ENCODE peak calls at places on chromosomes 13 and 19, in eight cellular contexts. One of them, this sample, is unnamed. For H3K27me3, the result is how much of the 10 kb centered on the place peaks cover.

GRCh38 chr13:95540848-95541247 is 11.7 kb upstream of the CLDN10 start:
- DNase-seq in breast epithelium: no peak
- DNase-seq in GM23338: peak
- DNase-seq in Panc1: no peak
- DNase-seq in GM12878: no peak
- DNase-seq in K562: no peak
- DNase-seq in transverse colon: no peak
- DNase-seq in endothelial cell of umbilical vein: peak
- DNase-seq in this sample: no peak

GRCh38 chr13:75635621-75636338 is at the start of gene LMO7:
- DNase-seq in breast epithelium: peak
- DNase-seq in GM23338: peak
- DNase-seq in Panc1: no peak
- DNase-seq in GM12878: no peak
- DNase-seq in K562: peak
- DNase-seq in transverse colon: peak
- DNase-seq in endothelial cell of umbilical vein: peak
- DNase-seq in this sample: peak

GRCh38 chr19:11286312-11286974 is 9.5 kb upstream of the TSPAN16 start:
- DNase-seq in breast epithelium: no peak
- DNase-seq in GM23338: no peak
- DNase-seq in Panc1: no peak
- DNase-seq in GM12878: no peak
- DNase-seq in K562: no peak
- DNase-seq in transverse colon: no peak
- DNase-seq in endothelial cell of umbilical vein: peak
- DNase-seq in this sample: no peak

GRCh38 chr13:51603716-51604115 is 19.5 kb downstream of the WDFY2 start:
- DNase-seq in breast epithelium: no peak
- DNase-seq in GM23338: no peak
- DNase-seq in Panc1: no peak
- DNase-seq in GM12878: no peak
- DNase-seq in K562: no peak
- DNase-seq in transverse colon: no peak
- DNase-seq in endothelial cell of umbilical vein: no peak
- DNase-seq in this sample: no peak

GRCh38 chr13:23616228-23616627 is 46.0 kb downstream of the TNFRSF19 start:
- DNase-seq in breast epithelium: no peak
- DNase-seq in GM23338: no peak
- DNase-seq in Panc1: no peak
- DNase-seq in GM12878: no peak
- DNase-seq in K562: no peak
- DNase-seq in transverse colon: no peak
- DNase-seq in endothelial cell of umbilical vein: no peak
- DNase-seq in this sample: no peak

GRCh38 chr13:23724196-23724970 is 154.2 kb downstream of the TNFRSF19 start:
- DNase-seq in breast epithelium: no peak
- DNase-seq in GM23338: peak
- DNase-seq in Panc1: no peak
- DNase-seq in GM12878: no peak
- DNase-seq in K562: no peak
- DNase-seq in transverse colon: no peak
- DNase-seq in endothelial cell of umbilical vein: no peak
- DNase-seq in this sample: no peak

GRCh38 chr19:31140717-31141116 is 208.5 kb downstream of the TSHZ3 start:
- DNase-seq in breast epithelium: no peak
- DNase-seq in GM23338: no peak
- DNase-seq in Panc1: no peak
- DNase-seq in GM12878: no peak
- DNase-seq in K562: no peak
- DNase-seq in transverse colon: no peak
- DNase-seq in endothelial cell of umbilical vein: no peak
- DNase-seq in this sample: no peak

GRCh38 chr19:5086232-5086631 is 117.3 kb downstream of the KDM4B start:
- DNase-seq in breast epithelium: no peak
- DNase-seq in GM23338: no peak
- DNase-seq in Panc1: no peak
- DNase-seq in GM12878: no peak
- DNase-seq in K562: no peak
- DNase-seq in transverse colon: no peak
- DNase-seq in endothelial cell of umbilical vein: no peak
- DNase-seq in this sample: no peak

DNA sequence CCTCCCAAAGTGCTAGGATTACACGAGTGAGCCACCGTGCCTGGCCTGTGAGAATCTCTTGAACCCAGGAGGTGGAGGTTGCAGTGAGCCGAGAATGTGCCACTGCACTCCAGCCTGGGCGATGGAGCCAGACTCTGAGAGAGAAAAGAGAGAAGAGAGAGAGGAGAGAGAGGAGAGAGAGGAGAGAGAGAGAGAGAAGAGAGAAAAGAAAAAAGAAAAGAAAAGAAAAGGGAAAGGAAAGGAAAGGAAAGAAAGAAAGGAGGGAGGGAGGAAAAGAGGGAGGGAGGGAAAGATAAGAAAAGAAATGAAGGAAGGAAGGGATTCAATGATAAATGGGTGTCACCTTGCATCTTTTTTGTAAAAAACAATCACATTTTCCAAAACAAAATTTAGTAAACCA is 23.0 kb upstream of the PSPC1 start:
- DNase-seq in breast epithelium: no peak
- DNase-seq in GM23338: no peak
- DNase-seq in Panc1: no peak
- DNase-seq in GM12878: no peak
- DNase-seq in K562: no peak
- DNase-seq in transverse colon: no peak
- DNase-seq in endothelial cell of umbilical vein: no peak
- DNase-seq in this sample: no peak
- TF ChIP-seq POLR2AphosphoS5 in breast epithelium: no peak
- TF ChIP-seq POLR2AphosphoS5 in GM23338: no peak
- TF ChIP-seq POLR2AphosphoS5 in Panc1: no peak
- TF ChIP-seq POLR2AphosphoS5 in GM12878: no peak
- TF ChIP-seq POLR2AphosphoS5 in K562: no peak
- TF ChIP-seq POLR2AphosphoS5 in transverse colon: no peak
- TF ChIP-seq POLR2AphosphoS5 in endothelial cell of umbilical vein: no peak
- TF ChIP-seq POLR2AphosphoS5 in this sample: no peak

GRCh38 chr19:38221421-38221820 is 2.6 kb downstream of the DPF1 start:
- DNase-seq in breast epithelium: no peak
- DNase-seq in GM23338: no peak
- DNase-seq in Panc1: no peak
- DNase-seq in GM12878: no peak
- DNase-seq in K562: no peak
- DNase-seq in transverse colon: no peak
- DNase-seq in endothelial cell of umbilical vein: no peak
- DNase-seq in this sample: no peak

GRCh38 chr19:38221919-38222828 is 1.8 kb downstream of the DPF1 start:
- DNase-seq in breast epithelium: no peak
- DNase-seq in GM23338: peak
- DNase-seq in Panc1: no peak
- DNase-seq in GM12878: no peak
- DNase-seq in K562: no peak
- DNase-seq in transverse colon: no peak
- DNase-seq in endothelial cell of umbilical vein: no peak
- DNase-seq in this sample: no peak

GRCh38 chr19:38218204-38218603 is 5.8 kb downstream of the DPF1 start:
- DNase-seq in breast epithelium: no peak
- DNase-seq in GM23338: no peak
- DNase-seq in Panc1: no peak
- DNase-seq in GM12878: no peak
- DNase-seq in K562: no peak
- DNase-seq in transverse colon: no peak
- DNase-seq in endothelial cell of umbilical vein: no peak
- DNase-seq in this sample: no peak

GRCh38 chr19:38216785-38217746 is 7.0 kb downstream of the DPF1 start:
- DNase-seq in breast epithelium: no peak
- DNase-seq in GM23338: peak
- DNase-seq in Panc1: no peak
- DNase-seq in GM12878: no peak
- DNase-seq in K562: peak
- DNase-seq in transverse colon: peak
- DNase-seq in endothelial cell of umbilical vein: no peak
- DNase-seq in this sample: no peak

GRCh38 chr19:38219221-38219620 is 4.8 kb downstream of the DPF1 start:
- DNase-seq in breast epithelium: no peak
- DNase-seq in GM23338: no peak
- DNase-seq in Panc1: no peak
- DNase-seq in GM12878: no peak
- DNase-seq in K562: no peak
- DNase-seq in transverse colon: no peak
- DNase-seq in endothelial cell of umbilical vein: no peak
- DNase-seq in this sample: no peak
- H3K27me3 ChIP-seq in breast epithelium: under half
- H3K27me3 ChIP-seq in GM23338: under half
- H3K27me3 ChIP-seq in Panc1: under half
- H3K27me3 ChIP-seq in GM12878: under half
- H3K27me3 ChIP-seq in K562: under half
- H3K27me3 ChIP-seq in transverse colon: under half
- H3K27me3 ChIP-seq in endothelial cell of umbilical vein: under half
- H3K27me3 ChIP-seq in this sample: half or more

GRCh38 chr13:111248822-111249221 is 71.6 kb upstream of the TEX29 start:
- DNase-seq in breast epithelium: no peak
- DNase-seq in GM23338: no peak
- DNase-seq in Panc1: no peak
- DNase-seq in GM12878: no peak
- DNase-seq in K562: no peak
- DNase-seq in transverse colon: no peak
- DNase-seq in endothelial cell of umbilical vein: no peak
- DNase-seq in this sample: no peak

GRCh38 chr13:111249637-111250360 is 70.6 kb upstream of the TEX29 start:
- DNase-seq in breast epithelium: no peak
- DNase-seq in GM23338: no peak
- DNase-seq in Panc1: no peak
- DNase-seq in GM12878: no peak
- DNase-seq in K562: no peak
- DNase-seq in transverse colon: no peak
- DNase-seq in endothelial cell of umbilical vein: no peak
- DNase-seq in this sample: no peak

GRCh38 chr13:111245781-111246384 is 74.6 kb upstream of the TEX29 start:
- DNase-seq in breast epithelium: no peak
- DNase-seq in GM23338: no peak
- DNase-seq in Panc1: no peak
- DNase-seq in GM12878: no peak
- DNase-seq in K562: no peak
- DNase-seq in transverse colon: no peak
- DNase-seq in endothelial cell of umbilical vein: no peak
- DNase-seq in this sample: no peak

GRCh38 chr13:111243981-111244380 is 76.5 kb upstream of the TEX29 start:
- DNase-seq in breast epithelium: no peak
- DNase-seq in GM23338: no peak
- DNase-seq in Panc1: no peak
- DNase-seq in GM12878: no peak
- DNase-seq in K562: no peak
- DNase-seq in transverse colon: no peak
- DNase-seq in endothelial cell of umbilical vein: no peak
- DNase-seq in this sample: no peak

DNA sequence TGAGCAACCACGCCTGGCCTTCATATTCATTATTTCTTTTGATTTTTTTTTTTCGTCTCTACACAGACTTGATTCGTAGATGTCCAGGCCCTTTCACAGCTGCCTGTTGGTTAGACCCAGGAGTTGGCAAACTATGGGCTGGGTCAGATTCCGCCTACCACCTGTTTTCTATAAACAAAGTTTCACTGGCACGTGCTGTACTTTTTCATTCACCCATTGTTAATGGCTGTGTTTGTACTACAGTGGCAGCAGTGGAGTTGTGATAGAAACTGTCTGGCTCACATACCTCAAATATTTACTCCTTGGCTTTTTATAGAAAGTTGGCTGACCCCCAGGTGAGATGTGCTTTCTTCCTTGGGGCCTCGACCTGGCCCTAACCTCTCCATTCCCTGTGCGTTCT is 72.9 kb upstream of the TEX29 start:
- DNase-seq in breast epithelium: peak
- DNase-seq in GM23338: no peak
- DNase-seq in Panc1: no peak
- DNase-seq in GM12878: no peak
- DNase-seq in K562: no peak
- DNase-seq in transverse colon: peak
- DNase-seq in endothelial cell of umbilical vein: no peak
- DNase-seq in this sample: peak
- TF ChIP-seq POLR2AphosphoS5 in breast epithelium: no peak
- TF ChIP-seq POLR2AphosphoS5 in GM23338: no peak
- TF ChIP-seq POLR2AphosphoS5 in Panc1: no peak
- TF ChIP-seq POLR2AphosphoS5 in GM12878: no peak
- TF ChIP-seq POLR2AphosphoS5 in K562: no peak
- TF ChIP-seq POLR2AphosphoS5 in transverse colon: peak
- TF ChIP-seq POLR2AphosphoS5 in endothelial cell of umbilical vein: no peak
- TF ChIP-seq POLR2AphosphoS5 in this sample: peak

GRCh38 chr19:48715276-48715675 is 4.2 kb downstream of the MAMSTR start:
- DNase-seq in breast epithelium: no peak
- DNase-seq in GM23338: no peak
- DNase-seq in Panc1: no peak
- DNase-seq in GM12878: no peak
- DNase-seq in K562: no peak
- DNase-seq in transverse colon: peak
- DNase-seq in endothelial cell of umbilical vein: no peak
- DNase-seq in this sample: no peak

GRCh38 chr19:48711106-48711662 is 8.3 kb downstream of the MAMSTR start:
- DNase-seq in breast epithelium: no peak
- DNase-seq in GM23338: no peak
- DNase-seq in Panc1: no peak
- DNase-seq in GM12878: no peak
- DNase-seq in K562: no peak
- DNase-seq in transverse colon: no peak
- DNase-seq in endothelial cell of umbilical vein: no peak
- DNase-seq in this sample: no peak

GRCh38 chr19:48714759-48715261 is 4.7 kb downstream of the MAMSTR start:
- DNase-seq in breast epithelium: no peak
- DNase-seq in GM23338: no peak
- DNase-seq in Panc1: no peak
- DNase-seq in GM12878: no peak
- DNase-seq in K562: no peak
- DNase-seq in transverse colon: peak
- DNase-seq in endothelial cell of umbilical vein: peak
- DNase-seq in this sample: no peak

GRCh38 chr19:48713864-48714755 is 5.4 kb downstream of the MAMSTR start:
- DNase-seq in breast epithelium: peak
- DNase-seq in GM23338: peak
- DNase-seq in Panc1: peak
- DNase-seq in GM12878: peak
- DNase-seq in K562: peak
- DNase-seq in transverse colon: peak
- DNase-seq in endothelial cell of umbilical vein: peak
- DNase-seq in this sample: peak

DNA sequence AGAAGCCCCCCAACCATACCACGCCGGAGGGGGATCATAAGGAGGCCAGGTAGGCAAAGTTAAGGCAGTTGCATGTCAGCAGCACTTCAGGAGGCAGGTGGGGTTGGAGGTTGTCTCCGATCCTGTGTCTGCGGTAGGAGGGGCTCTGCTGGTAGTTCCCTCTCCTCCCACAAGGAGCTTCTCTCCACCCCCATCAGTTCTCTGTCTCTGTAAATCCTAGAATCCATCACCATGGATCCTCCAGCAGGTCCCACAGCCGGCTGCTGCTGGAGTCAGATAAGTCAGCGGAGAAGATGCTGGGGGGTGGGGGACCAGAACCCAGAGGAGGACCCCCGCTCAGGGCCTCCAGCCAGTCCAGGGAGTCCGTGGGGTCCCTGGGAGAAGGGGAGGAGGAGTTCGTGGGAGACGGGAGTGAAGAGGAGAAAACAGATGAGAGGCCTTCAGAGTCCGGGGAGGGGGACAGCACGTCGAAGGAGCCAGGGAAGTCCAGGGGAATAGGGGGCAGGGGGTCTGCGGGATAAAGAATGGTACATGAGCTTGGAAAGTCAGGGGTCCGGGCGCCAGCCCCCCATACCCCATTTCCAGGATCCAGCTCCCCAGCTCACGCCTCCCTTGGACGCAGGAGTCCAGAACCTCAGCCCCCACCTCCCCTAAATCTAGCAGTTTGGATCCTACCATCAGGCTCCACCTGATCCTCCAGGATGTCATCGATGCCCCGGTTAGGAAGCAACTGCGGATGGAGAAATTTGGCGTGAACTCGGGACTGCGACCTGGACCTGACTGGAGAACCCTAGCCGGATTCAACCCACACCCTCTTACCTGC is 6.3 kb downstream of the MAMSTR start:
- DNase-seq in breast epithelium: no peak
- DNase-seq in GM23338: peak
- DNase-seq in Panc1: no peak
- DNase-seq in GM12878: no peak
- DNase-seq in K562: peak
- DNase-seq in transverse colon: no peak
- DNase-seq in endothelial cell of umbilical vein: no peak
- DNase-seq in this sample: no peak
- H3K27me3 ChIP-seq in breast epithelium: under half
- H3K27me3 ChIP-seq in GM23338: under half
- H3K27me3 ChIP-seq in Panc1: under half
- H3K27me3 ChIP-seq in GM12878: under half
- H3K27me3 ChIP-seq in K562: under half
- H3K27me3 ChIP-seq in transverse colon: under half
- H3K27me3 ChIP-seq in endothelial cell of umbilical vein: under half
- H3K27me3 ChIP-seq in this sample: under half